ENCODE peak calls at places on chromosomes 1 and 21, in eight cellular contexts. H is A549, Y is foreskin keratinocyte, D is lower lobe of right lung, S is foreskin fibroblast, O is HFFc6, Z is BJ, W is GM23338. C is an unnamed sample.

GRCh38 chr1:92877792-92878191 is 46.0 kb downstream of the RPL5 start:
- DNase-seq in O (no peak), S (peak), Y (no peak), Z (no peak), W (no peak), H (no peak), D (no peak), C (no peak)

GRCh38 chr1:174217787-174218574 is 58.7 kb downstream of the RABGAP1L start:
- DNase-seq in H (peak), D (no peak), S (peak), Y (peak), W (peak), O (peak), Z (no peak), C (no peak)

GRCh38 chr21:45451771-45452182 is 46.8 kb downstream of the COL18A1 start:
- DNase-seq in S (no peak), Z (no peak), D (no peak), Y (no peak), W (no peak), H (no peak), O (no peak), C (no peak)

GRCh38 chr1:9101510-9102146 is 27.3 kb downstream of the GPR157 start:
- DNase-seq in H (peak), Y (peak), Z (no peak), D (no peak), W (peak), S (peak), O (peak), C (no peak)

GRCh38 chr1:39639333-39640130 is at the start of gene HEYL:
- DNase-seq in S (no peak), D (peak), W (peak), H (peak), O (no peak), Z (no peak), Y (no peak), C (no peak)

GRCh38 chr1:39947265-39947664 is 7.7 kb upstream of the MFSD2A start:
- DNase-seq in Z (no peak), W (no peak), Y (no peak), D (no peak), O (no peak), S (no peak), H (no peak), C (no peak)

GRCh38 chr1:199405634-199406196 is 621.8 kb upstream of the NR5A2 start:
- DNase-seq in H (no peak), S (no peak), O (no peak), D (no peak), Y (no peak), W (no peak), Z (no peak), C (no peak)

GRCh38 chr1:228986093-228986904 is 251.0 kb downstream of the RHOU start:
- DNase-seq in O (no peak), Y (no peak), W (peak), D (no peak), Z (no peak), H (no peak), S (no peak), C (no peak)

GRCh38 chr1:215887618-215888017 is 320.5 kb downstream of the KCTD3 start:
- DNase-seq in H (no peak), Y (no peak), Z (no peak), W (no peak), O (no peak), D (no peak), S (no peak), C (no peak)

GRCh38 chr1:66693856-66694255 is 58.4 kb upstream of the DYNLT5 start:
- DNase-seq in D (no peak), Y (no peak), O (no peak), W (no peak), Z (no peak), H (no peak), S (no peak), C (no peak)

GRCh38 chr1:220356981-220357850 is 85.0 kb upstream of the RAB3GAP2 start:
- DNase-seq in H (no peak), Z (no peak), D (no peak), Y (no peak), W (no peak), O (no peak), S (no peak), C (no peak)

GRCh38 chr1:231844986-231845502 is 218.5 kb downstream of the DISC1 start:
- DNase-seq in D (no peak), H (no peak), W (no peak), O (no peak), Z (no peak), S (no peak), Y (no peak), C (no peak)
- TF ChIP-seq CTCF in D (no peak), H (peak), W (no peak), O (no peak), Z (no peak), S (no peak), Y (no peak), C (no peak)

DNA sequence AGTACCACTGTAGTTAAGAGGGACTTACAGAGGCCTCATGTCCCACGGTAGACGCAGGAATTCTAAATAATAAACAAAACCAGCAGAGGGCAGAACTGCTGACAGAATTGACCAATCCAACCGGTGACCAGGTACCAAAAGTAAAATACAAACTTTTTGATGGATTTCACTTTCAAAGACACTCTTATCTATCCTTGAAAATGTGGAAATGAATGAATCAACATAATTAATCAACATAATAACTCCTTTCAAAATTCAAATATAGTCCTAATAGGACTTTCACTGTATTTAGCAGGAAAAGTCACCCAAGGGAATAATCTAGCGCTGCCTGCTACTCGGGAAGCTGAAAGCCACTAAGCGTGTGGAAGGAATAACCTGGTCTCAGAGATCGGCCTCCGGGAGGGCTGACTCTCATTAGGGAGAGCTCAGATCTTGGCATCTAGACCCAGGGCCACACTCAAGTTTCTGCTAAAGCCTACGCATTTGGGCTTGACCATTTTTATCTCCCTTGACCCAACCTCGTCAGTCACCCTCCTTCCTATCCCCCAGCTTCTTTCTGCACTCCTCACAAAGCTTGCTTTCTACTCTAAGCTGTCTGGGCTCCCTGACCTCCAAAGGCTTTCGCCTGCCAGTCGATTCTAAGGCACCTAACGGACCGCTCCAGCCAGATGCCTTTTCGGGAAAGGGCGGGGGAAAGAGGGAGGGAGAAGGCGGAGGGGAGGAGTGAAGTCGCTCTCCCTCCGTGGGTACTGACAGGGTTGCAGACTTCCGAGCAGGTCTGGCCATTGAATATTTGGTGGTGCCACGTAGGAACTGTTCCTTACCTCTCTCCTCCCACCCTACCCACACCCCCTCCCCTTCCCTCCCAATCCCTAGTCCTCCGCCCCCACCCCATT is 1.6 kb downstream of the COL11A1 start:
- DNase-seq in O (peak), S (no peak), H (peak), D (no peak), Y (peak), W (peak), Z (no peak), C (no peak)
- TF ChIP-seq CTCF in O (peak), S (peak), H (peak), D (peak), Y (peak), W (peak), Z (peak), C (no peak)

GRCh38 chr1:210447456-210448057 is 118.9 kb downstream of the HHAT start:
- DNase-seq in S (no peak), H (no peak), D (no peak), Y (no peak), W (no peak), Z (no peak), O (no peak), C (no peak)

GRCh38 chr1:210445485-210445884 is 116.8 kb downstream of the HHAT start:
- DNase-seq in H (no peak), Z (no peak), W (no peak), D (no peak), O (no peak), S (no peak), Y (peak), C (no peak)

GRCh38 chr1:210448293-210448892 is 119.7 kb downstream of the HHAT start:
- DNase-seq in O (peak), H (peak), Y (peak), S (peak), Z (no peak), D (no peak), W (peak), C (no peak)

GRCh38 chr1:210446479-210446878 is 117.8 kb downstream of the HHAT start:
- DNase-seq in O (no peak), D (no peak), H (no peak), Z (no peak), W (no peak), Y (no peak), S (no peak), C (no peak)

DNA sequence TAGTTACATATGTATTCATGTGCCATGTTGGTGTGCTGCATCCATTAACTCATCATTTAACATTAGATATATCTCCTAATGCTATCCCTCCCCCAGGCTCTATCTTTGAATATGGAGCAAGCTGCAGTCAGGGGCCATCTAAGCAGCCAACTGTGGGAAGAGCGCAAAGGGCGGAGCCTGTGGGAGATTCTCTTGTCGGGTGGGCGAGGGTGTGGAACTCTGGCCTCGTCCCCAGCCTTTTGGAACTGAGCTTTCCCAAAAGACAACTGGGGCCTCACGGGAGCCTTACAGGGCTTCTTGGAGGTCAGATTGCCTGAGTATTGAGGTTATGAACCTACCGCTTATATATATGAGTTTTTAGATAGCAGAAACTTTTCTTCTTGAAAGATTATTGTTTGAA is 117.2 kb downstream of the HHAT start:
- DNase-seq in O (no peak), W (no peak), Z (no peak), H (no peak), Y (no peak), D (no peak), S (no peak), C (no peak)
- TF ChIP-seq CTCF in O (no peak), W (no peak), Z (no peak), H (no peak), Y (no peak), D (no peak), S (no peak), C (no peak)

DNA sequence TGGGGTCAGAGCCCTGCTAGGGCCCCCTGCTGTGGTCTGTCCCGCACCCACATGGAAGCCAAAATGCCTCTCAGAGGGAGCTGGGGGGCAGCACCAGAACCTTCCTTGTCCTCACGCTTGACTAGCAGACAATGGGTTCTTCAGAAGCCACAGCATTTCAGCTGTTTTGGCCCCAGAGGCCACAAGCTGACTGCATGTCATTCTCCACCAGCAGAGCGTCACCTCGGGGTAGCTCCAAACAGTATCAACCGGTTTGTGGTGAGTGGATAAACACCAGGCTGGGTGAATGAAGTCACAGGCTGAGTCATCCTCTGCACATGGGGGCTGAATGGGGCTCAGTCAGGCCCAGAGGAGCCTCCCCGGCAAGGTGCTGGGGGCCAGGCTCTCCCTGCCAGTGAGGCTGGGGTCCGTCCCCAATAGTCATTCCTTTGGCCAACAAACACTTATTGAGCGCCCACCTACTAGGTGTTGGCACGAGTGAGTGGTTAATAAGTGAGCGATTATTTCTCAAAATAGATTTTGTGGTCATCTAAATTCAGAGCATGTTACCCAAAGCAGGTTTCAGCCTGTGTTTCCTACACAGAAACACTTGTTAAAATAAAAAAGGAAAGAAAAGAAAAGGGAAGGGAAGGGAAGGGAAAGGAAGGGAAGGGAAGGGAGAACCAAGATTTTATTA is 9.1 kb downstream of the OLIG1 start:
- DNase-seq in W (no peak), S (peak), H (peak), Z (no peak), D (no peak), Y (peak), O (peak), C (peak)
- TF ChIP-seq CTCF in W (no peak), S (no peak), H (no peak), Z (no peak), D (no peak), Y (no peak), O (no peak), C (no peak)

GRCh38 chr1:2527553-2527860 is 1.1 kb upstream of the PANK4 start:
- DNase-seq in O (no peak), Y (no peak), W (no peak), D (no peak), H (no peak), Z (no peak), S (no peak), C (no peak)

GRCh38 chr1:2529776-2530500 is at the start of gene HES5:
- DNase-seq in O (no peak), D (no peak), Y (no peak), H (no peak), S (no peak), Z (no peak), W (peak), C (no peak)

GRCh38 chr1:2528966-2529750 is 905 bp downstream of the HES5 start:
- DNase-seq in S (no peak), W (peak), Y (no peak), Z (no peak), H (no peak), D (no peak), O (no peak), C (peak)

GRCh38 chr1:2528016-2528415 is 1.6 kb upstream of the PANK4 start:
- DNase-seq in O (no peak), H (no peak), Y (no peak), S (no peak), Z (no peak), W (no peak), D (no peak), C (no peak)

GRCh38 chr1:2528611-2528965 is 1.5 kb downstream of the HES5 start:
- DNase-seq in D (no peak), Z (no peak), O (no peak), W (no peak), S (no peak), H (no peak), Y (no peak), C (no peak)
- TF ChIP-seq CTCF in D (no peak), Z (no peak), O (no peak), W (no peak), S (no peak), H (no peak), Y (no peak), C (no peak)

C was measured in natural killer cell.